ENCODE peak calls at places on chromosomes 7 and 10, in seven cellular contexts. I is activated T-helper 1 cell treated with anti-CD3 and anti-CD28 coated beads, Interleukin-12 subunit alpha, Interleukin-12 subunit beta, Interleukin-2, Interleukin-4 antibody, amounts not matched to agents 30 ng/mL and 10 ng/mL and 1 ng/mL, durations not matched to agents 14 hours and 24 hours and 36 hours; W is PC-3; P is stimulated activated CD4-positive, alpha-beta T cell treated with anti-CD3 and anti-CD28 coated beads, Interleukin-15, amount 100 ng/mL, for 1 hour; F is fibroblast of lung; G is activated CD4-positive, CD25-positive, alpha-beta regulatory T cell; Q is SW 1271. L is an unnamed sample.

GRCh38 chr10:99466632-99467031 is 36.2 kb upstream of the GOT1 start:
- DNase-seq in I (no peak), W (no peak), P (no peak), F (no peak), G (no peak), Q (no peak), L (no peak)

GRCh38 chr7:70712942-70713341 is 419.0 kb upstream of the GALNT17 start:
- DNase-seq in I (no peak), W (no peak), P (no peak), F (no peak), G (no peak), Q (no peak), L (no peak)

GRCh38 chr10:71998119-71998839 is 34.1 kb downstream of the CHST3 start:
- DNase-seq in I (no peak), W (peak; percentile 12), P (no peak), F (no peak), G (no peak), Q (no peak), L (no peak)

GRCh38 chr7:66150471-66150870 is 35.8 kb downstream of the CRCP start:
- DNase-seq in I (no peak), W (no peak), P (no peak), F (peak; percentile 91), G (no peak), Q (no peak), L (peak; percentile 81)

GRCh38 chr7:84200859-84201258 is 6.3 kb upstream of the SEMA3A start:
- DNase-seq in I (no peak), W (peak; percentile 67), P (no peak), F (peak; percentile 70), G (no peak), Q (no peak), L (no peak)

GRCh38 chr7:100613447-100614185 is 1.3 kb downstream of the MOSPD3 start:
- DNase-seq in I (no peak), W (no peak), P (no peak), F (no peak), G (no peak), Q (no peak), L (no peak)

GRCh38 chr7:141916099-141916498 is at the start of gene OR9A4:
- DNase-seq in I (no peak), W (no peak), P (no peak), F (no peak), G (no peak), Q (no peak), L (no peak)

GRCh38 chr7:117154721-117155120 is 168.1 kb downstream of the WNT2 start:
- DNase-seq in I (no peak), W (no peak), P (no peak), F (no peak), G (no peak), Q (no peak), L (no peak)

GRCh38 chr10:191703-192518 is 56.7 kb downstream of the ZMYND11 start:
- DNase-seq in I (no peak), W (peak; percentile 7), P (no peak), F (peak; percentile 87), G (no peak), Q (no peak), L (peak; percentile 61)

GRCh38 chr7:43391518-43391917 is 191.4 kb upstream of the STK17A start:
- DNase-seq in I (no peak), W (no peak), P (no peak), F (no peak), G (no peak), Q (no peak), L (no peak)

GRCh38 chr7:112789824-112790650 is at the start of gene TMEM168:
- DNase-seq in I (peak; percentile 77), W (peak; percentile 74), P (peak; percentile 88), F (peak; percentile 79), G (peak; percentile 73), Q (peak; percentile 80), L (peak; percentile 77)

GRCh38 chr10:75818552-75818951 is 387.1 kb downstream of the LRMDA start:
- DNase-seq in I (no peak), W (no peak), P (no peak), F (no peak), G (no peak), Q (no peak), L (no peak)

GRCh38 chr10:12675171-12675570 is 325.8 kb downstream of the CAMK1D start:
- DNase-seq in I (no peak), W (no peak), P (no peak), F (no peak), G (no peak), Q (no peak), L (no peak)

GRCh38 chr7:129266181-129266580 is 41.4 kb downstream of the AHCYL2 start:
- DNase-seq in I (no peak), W (peak; percentile 29), P (no peak), F (no peak), G (no peak), Q (no peak), L (no peak)

GRCh38 chr7:2266911-2267310 is 24.9 kb downstream of the NUDT1 start:
- DNase-seq in I (no peak), W (peak; percentile 83), P (no peak), F (peak; percentile 49), G (no peak), Q (no peak), L (no peak)

GRCh38 chr7:69753981-69754380 is 155.7 kb downstream of the AUTS2 start:
- DNase-seq in I (no peak), W (no peak), P (no peak), F (no peak), G (no peak), Q (no peak), L (no peak)

GRCh38 chr10:109429956-109430760 is 493.2 kb downstream of the XPNPEP1 start:
- DNase-seq in I (no peak), W (peak; percentile 87), P (no peak), F (peak; percentile 92), G (no peak), Q (no peak), L (peak; percentile 60)

GRCh38 chr10:14665865-14666857 is 108.5 kb downstream of the FAM107B start:
- DNase-seq in I (no peak), W (no peak), P (no peak), F (no peak), G (no peak), Q (no peak), L (no peak)

GRCh38 chr7:143892527-143893300 is 9.3 kb downstream of the TCAF1 start:
- DNase-seq in I (peak; percentile 17), W (peak; percentile 74), P (no peak), F (peak; percentile 40), G (no peak), Q (peak; percentile 9), L (no peak)

GRCh38 chr10:100670828-100671479 is 74.4 kb upstream of the PAX2 start:
- DNase-seq in I (peak; percentile 57), W (peak; percentile 41), P (peak; percentile 61), F (no peak), G (peak; percentile 54), Q (no peak), L (peak; percentile 81)

GRCh38 chr10:23174075-23174973 is 17.8 kb upstream of the PTF1A start:
- DNase-seq in I (no peak), W (no peak), P (no peak), F (no peak), G (no peak), Q (no peak), L (no peak)

GRCh38 chr10:69974551-69975155 is 78.0 kb upstream of the MACROH2A2 start:
- DNase-seq in I (no peak), W (no peak), P (no peak), F (peak; percentile 81), G (no peak), Q (no peak), L (no peak)

GRCh38 chr7:88919484-88920131 is 124.1 kb upstream of the TEX47 start:
- DNase-seq in I (no peak), W (no peak), P (no peak), F (no peak), G (no peak), Q (no peak), L (no peak)

GRCh38 chr7:80807166-80807900 is 111.5 kb downstream of the SEMA3C start:
- DNase-seq in I (no peak), W (no peak), P (no peak), F (peak; percentile 61), G (no peak), Q (no peak), L (peak; percentile 18)

GRCh38 chr10:110802090-110802489 is 69.6 kb upstream of the PDCD4 start:
- DNase-seq in I (no peak), W (no peak), P (no peak), F (peak; percentile 82), G (no peak), Q (no peak), L (peak; percentile 62)

L was measured in GM03348.